ENCODE peak calls at places on chromosomes 4 and X, in four cellular contexts. Q, L, H and K are unnamed samples.

GRCh38 chr4:3640587-3640962 is 108.4 kb upstream of the LRPAP1 start:
- DNase-seq in Q (no peak), L (no peak), H (no peak), K (no peak)

GRCh38 chr4:87235020-87235671 is 14.7 kb upstream of the KLHL8 start:
- DNase-seq in Q (no peak), L (no peak), H (no peak), K (no peak)

GRCh38 chrX:146385529-146385928 is 424.0 kb upstream of the CXorf51B start:
- DNase-seq in Q (no peak), L (no peak), H (no peak), K (no peak)

GRCh38 chr4:158968961-158969360 is 133.9 kb upstream of the RAPGEF2 start:
- DNase-seq in Q (no peak), L (no peak), H (no peak), K (no peak)

GRCh38 chr4:105978684-105979296 is 83.5 kb downstream of the NPNT start:
- DNase-seq in Q (no peak), L (no peak), H (no peak), K (no peak)

GRCh38 chr4:82268050-82268825 is 105.6 kb downstream of the HNRNPD start:
- DNase-seq in Q (peak), L (peak), H (no peak), K (peak)

GRCh38 chrX:71393919-71394318 is 27.8 kb downstream of the TAF1 start:
- DNase-seq in Q (no peak), L (no peak), H (no peak), K (no peak)

GRCh38 chr4:159950707-159951106 is 847.8 kb downstream of the RAPGEF2 start:
- DNase-seq in Q (no peak), L (no peak), H (no peak), K (no peak)

GRCh38 chr4:65416875-65417274 is 253.4 kb downstream of the EPHA5 start:
- DNase-seq in Q (no peak), L (no peak), H (no peak), K (no peak)

GRCh38 chr4:55444822-55445221 is 49.1 kb downstream of the TMEM165 start:
- DNase-seq in Q (peak), L (no peak), H (no peak), K (no peak)

GRCh38 chr4:140935259-140935658 is 179.1 kb upstream of the TBC1D9 start:
- DNase-seq in Q (no peak), L (no peak), H (no peak), K (peak)

GRCh38 chrX:22063284-22063683 is 31.2 kb downstream of the PHEX start:
- DNase-seq in Q (no peak), L (no peak), H (peak), K (no peak)

GRCh38 chr4:7819446-7819845 is 120.2 kb downstream of the AFAP1 start:
- DNase-seq in Q (no peak), L (no peak), H (no peak), K (no peak)

GRCh38 chrX:110964761-110965160 is 131.2 kb upstream of the PAK3 start:
- DNase-seq in Q (no peak), L (peak), H (no peak), K (no peak)

GRCh38 chr4:148090503-148091476 is 351.4 kb downstream of the NR3C2 start:
- DNase-seq in Q (no peak), L (no peak), H (no peak), K (no peak)

GRCh38 chr4:17072483-17072882 is 174.0 kb upstream of the LDB2 start:
- DNase-seq in Q (no peak), L (no peak), H (no peak), K (no peak)

GRCh38 chr4:104394409-104394813 is 100.3 kb downstream of the CXXC4 start:
- DNase-seq in Q (no peak), L (no peak), H (no peak), K (peak)

GRCh38 chr4:83022724-83023427 is 12.1 kb upstream of the COPS4 start:
- DNase-seq in Q (no peak), L (no peak), H (no peak), K (no peak)

GRCh38 chr4:55758570-55758969 is 61.0 kb upstream of the EXOC1L start:
- DNase-seq in Q (no peak), L (no peak), H (no peak), K (no peak)

GRCh38 chr4:75715105-75715799 is 9.1 kb upstream of the USO1 start:
- DNase-seq in Q (no peak), L (peak), H (no peak), K (peak)

GRCh38 chr4:17448689-17449088 is 63.2 kb downstream of the QDPR start:
- DNase-seq in Q (no peak), L (no peak), H (no peak), K (no peak)

GRCh38 chr4:88177981-88178632 is 19.7 kb upstream of the ABCG2 start:
- DNase-seq in Q (peak), L (peak), H (no peak), K (no peak)

GRCh38 chrX:154396948-154397887 is 959 bp upstream of the RPL10 start:
- DNase-seq in Q (peak), L (peak), H (no peak), K (peak)

GRCh38 chrX:46642145-46642544 is 68.6 kb downstream of the CHST7 start:
- DNase-seq in Q (peak), L (no peak), H (no peak), K (peak)

GRCh38 chrX:16618422-16618821 is 31.5 kb upstream of the S100G start:
- DNase-seq in Q (no peak), L (no peak), H (no peak), K (no peak)

GRCh38 chrX:108306086-108306485 is 132.1 kb downstream of the COL4A6 start:
- DNase-seq in Q (no peak), L (no peak), H (no peak), K (no peak)

GRCh38 chrX:108312011-108312410 is 126.2 kb downstream of the COL4A6 start:
- DNase-seq in Q (no peak), L (no peak), H (no peak), K (no peak)

GRCh38 chrX:108310511-108310910 is 127.7 kb downstream of the COL4A6 start:
- DNase-seq in Q (no peak), L (no peak), H (no peak), K (no peak)

GRCh38 chrX:108307408-108308085 is 130.7 kb downstream of the COL4A6 start:
- DNase-seq in Q (peak), L (no peak), H (no peak), K (no peak)

DNA sequence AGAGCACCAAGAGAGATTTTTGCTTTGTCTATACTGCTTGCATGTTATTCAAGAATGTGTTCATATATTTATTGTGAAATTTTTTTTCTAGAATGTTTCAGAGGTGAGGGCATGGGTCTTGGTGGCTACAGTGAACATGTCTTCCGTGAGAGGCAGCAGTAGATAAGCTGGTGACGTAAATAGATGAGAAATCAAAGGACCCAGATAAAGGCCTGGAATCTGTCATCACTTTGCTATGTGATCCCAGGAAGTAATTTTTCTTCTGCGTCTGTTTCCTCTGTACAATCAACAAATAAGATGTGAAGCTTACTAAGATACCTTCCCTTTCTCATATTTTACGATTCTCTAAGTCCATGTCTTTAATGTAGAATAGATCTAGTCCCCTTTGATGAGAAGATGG is 129.1 kb downstream of the COL4A6 start:
- DNase-seq in Q (peak), L (no peak), H (no peak), K (no peak)
- TF ChIP-seq TCF12 in Q (no peak), L (no peak), H (no peak), K (no peak)

GRCh38 chrX:79364306-79364705 is 2.8 kb downstream of the ITM2A start:
- DNase-seq in Q (peak), L (no peak), H (no peak), K (no peak)

GRCh38 chrX:79365591-79365990 is 1.5 kb downstream of the ITM2A start:
- DNase-seq in Q (no peak), L (no peak), H (no peak), K (no peak)

GRCh38 chrX:79366888-79367749 is at the start of gene ITM2A:
- DNase-seq in Q (no peak), L (peak), H (no peak), K (peak)

GRCh38 chrX:79367907-79368306 is 773 bp upstream of the ITM2A start:
- DNase-seq in Q (no peak), L (no peak), H (no peak), K (no peak)

GRCh38 chrX:79366556-79366887 is 612 bp downstream of the ITM2A start:
- DNase-seq in Q (no peak), L (no peak), H (no peak), K (peak)
- H3K9ac ChIP-seq in Q (no peak), L (no peak), H (peak), K (no peak)

DNA sequence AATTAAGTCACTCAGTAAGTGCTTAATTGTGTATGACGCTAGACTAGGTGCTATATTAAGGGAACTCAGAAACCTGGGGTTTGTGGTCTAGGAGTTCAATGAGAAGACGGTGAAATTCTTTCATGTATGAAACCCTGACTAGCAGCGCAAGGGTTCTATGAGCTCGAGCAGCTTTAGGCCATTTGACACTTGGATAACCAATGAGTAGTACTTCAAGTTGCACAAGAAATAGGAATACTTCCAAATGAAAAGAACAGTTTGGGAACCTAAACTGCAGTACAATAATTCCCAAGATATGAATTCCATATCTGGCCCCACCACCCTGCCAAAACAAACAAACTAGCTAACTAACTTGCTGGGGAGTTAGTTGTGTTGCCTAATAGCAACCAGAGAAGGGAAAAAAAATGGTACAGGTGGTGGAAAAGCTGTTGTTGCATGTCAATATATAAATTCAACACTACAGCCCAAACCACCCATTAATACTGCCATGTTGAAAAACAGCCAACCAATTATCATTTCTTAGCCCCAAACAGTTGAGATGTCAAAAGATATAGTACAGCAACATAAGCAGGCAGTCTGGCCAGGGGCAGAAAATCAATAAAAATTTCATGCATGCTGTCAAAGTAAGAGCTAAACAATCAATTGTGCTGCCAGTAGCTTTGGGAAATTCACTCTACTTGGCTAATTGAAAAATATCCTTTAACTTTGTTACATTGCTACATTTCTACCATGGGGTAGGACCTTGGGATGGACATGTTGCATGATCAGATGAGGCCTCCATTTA is 54.6 kb upstream of the MCF2 start:
- DNase-seq in Q (no peak), L (no peak), H (no peak), K (no peak)
- TF ChIP-seq TCF12 in Q (no peak), L (no peak), H (no peak), K (no peak)

GRCh38 chr4:113444386-113444785 is 317.2 kb downstream of the CAMK2D start:
- DNase-seq in Q (no peak), L (no peak), H (no peak), K (no peak)
- H3K9ac ChIP-seq in Q (no peak), L (no peak), H (no peak), K (peak)